ENCODE peak calls at places on chromosomes 5 and 9, in six cellular contexts. W is WTC11; J is ELR; T is stimulated activated naive CD8-positive, alpha-beta T cell treated with anti-CD3 and anti-CD28 coated beads, Interleukin-15, Interleukin-2, amounts not matched to agents 100 U/mL and 50 U/mL, for 24 hours; A is non-pigmented ciliary epithelial cell; Q is stimulated activated CD4-positive, alpha-beta T cell treated with anti-CD3 and anti-CD28 coated beads, TNF-alpha, amount 100 ng/mL, for 4 hours. Y is an unnamed sample.

GRCh38 chr5:145739824-145740223 is 95.3 kb downstream of the PRELID2 start:
- DNase-seq in W (no peak), J (no peak), T (no peak), A (no peak), Q (no peak), Y (no peak)

GRCh38 chr9:132239518-132239917 is 77.7 kb downstream of the NTNG2 start:
- DNase-seq in W (no peak), J (no peak), T (no peak), A (no peak), Q (no peak), Y (no peak)

GRCh38 chr9:118362123-118362522 is 657.9 kb downstream of the TLR4 start:
- DNase-seq in W (no peak), J (no peak), T (no peak), A (no peak), Q (no peak), Y (no peak)

GRCh38 chr9:133731876-133732321 is 6.3 kb downstream of the SARDH start:
- DNase-seq in W (peak; percentile 66), J (peak; percentile 49), T (no peak), A (no peak), Q (no peak), Y (no peak)

GRCh38 chr9:69564557-69564956 is 107.6 kb downstream of the APBA1 start:
- DNase-seq in W (no peak), J (no peak), T (no peak), A (no peak), Q (no peak), Y (peak; percentile 22)

GRCh38 chr9:17630531-17630949 is 51.7 kb downstream of the SH3GL2 start:
- DNase-seq in W (no peak), J (no peak), T (no peak), A (no peak), Q (no peak), Y (no peak)

GRCh38 chr5:17719592-17719991 is 85.3 kb downstream of the TAF11L14 start:
- DNase-seq in W (no peak), J (no peak), T (no peak), A (no peak), Q (no peak), Y (no peak)

GRCh38 chr9:32991895-32992595 is 9.4 kb downstream of the APTX start:
- DNase-seq in W (no peak), J (no peak), T (no peak), A (no peak), Q (no peak), Y (no peak)